ENCODE peak calls at places on chromosomes 4 and X, in seven cellular contexts. F is cardiac fibroblast; A is foreskin fibroblast; Y is CD8-positive, alpha-beta T cell; M is heart right ventricle; C is dorsolateral prefrontal cortex; O is BJ. E is an unnamed sample.

GRCh38 chr4:4302001-4302400 is 11.9 kb downstream of the ZBTB49 start:
- DNase-seq in O (no peak), F (no peak), Y (no peak), M (no peak), A (no peak), C (no peak), E (no peak)

GRCh38 chrX:6149231-6149870 is 79.3 kb downstream of the NLGN4X start:
- DNase-seq in Y (no peak), A (peak; percentile 17), O (no peak), C (no peak), M (no peak), F (no peak), E (no peak)

GRCh38 chr4:67575232-67575888 is 16.8 kb downstream of the STAP1 start:
- DNase-seq in Y (no peak), F (no peak), M (no peak), C (no peak), O (no peak), A (no peak), E (no peak)

GRCh38 chr4:80073362-80074008 is 456 bp upstream of the ANTXR2 start:
- DNase-seq in Y (no peak), F (no peak), A (no peak), C (no peak), O (no peak), M (no peak), E (no peak)

GRCh38 chr4:77248805-77249204 is 91.8 kb downstream of the CCNG2 start:
- DNase-seq in O (no peak), F (no peak), C (no peak), A (no peak), Y (no peak), M (no peak), E (no peak)

GRCh38 chr4:137540356-137540755 is 8.1 kb upstream of the PCDH18 start:
- DNase-seq in M (no peak), Y (no peak), O (no peak), A (no peak), F (no peak), C (no peak), E (no peak)

GRCh38 chr4:173919196-173919595 is 364.3 kb downstream of the FBXO8 start:
- DNase-seq in C (no peak), A (no peak), F (no peak), Y (no peak), O (no peak), M (no peak), E (no peak)

GRCh38 chr4:55321707-55322264 is 24.3 kb upstream of the SRD5A3 start:
- DNase-seq in F (peak; percentile 91), M (no peak), C (peak; percentile 37), A (peak; percentile 88), Y (no peak), O (no peak), E (no peak)

GRCh38 chrX:34918856-34919255 is 23.7 kb upstream of the FAM47B start:
- DNase-seq in F (peak; percentile 67), O (no peak), M (no peak), C (no peak), A (peak; percentile 58), Y (no peak), E (no peak)

GRCh38 chr4:139584019-139584418 is 28.0 kb upstream of the SETD7 start:
- DNase-seq in C (no peak), Y (no peak), F (no peak), O (no peak), M (no peak), A (peak; percentile 27), E (no peak)

GRCh38 chr4:8331567-8331955 is 62.0 kb downstream of the HTRA3 start:
- DNase-seq in Y (no peak), O (no peak), F (no peak), M (no peak), C (no peak), A (no peak), E (no peak)

GRCh38 chrX:139026406-139027200 is 315.1 kb upstream of the FGF13 start:
- DNase-seq in A (no peak), O (no peak), M (no peak), Y (no peak), C (no peak), F (no peak), E (no peak)

GRCh38 chr4:81426770-81427604 is 44.7 kb downstream of the RASGEF1B start:
- DNase-seq in M (no peak), C (no peak), F (peak; percentile 7), Y (no peak), O (no peak), A (no peak), E (no peak)

GRCh38 chr4:67624939-67625338 is 66.4 kb downstream of the STAP1 start:
- DNase-seq in Y (no peak), A (no peak), F (no peak), M (no peak), C (no peak), O (no peak), E (no peak)

GRCh38 chrX:139844163-139844562 is 88.7 kb downstream of the ATP11C start:
- DNase-seq in M (no peak), F (no peak), A (no peak), C (no peak), O (no peak), Y (no peak), E (no peak)

GRCh38 chrX:149531599-149531998 is 9.2 kb upstream of the EOLA1 start:
- DNase-seq in Y (no peak), A (no peak), O (no peak), C (no peak), M (no peak), F (no peak), E (no peak)

GRCh38 chr4:73221734-73222133 is 36.9 kb downstream of the ANKRD17 start:
- DNase-seq in M (no peak), O (no peak), Y (no peak), F (no peak), C (no peak), A (no peak), E (no peak)

GRCh38 chrX:118603981-118604380 is 108.4 kb downstream of the DOCK11 start:
- DNase-seq in M (no peak), Y (peak; percentile 11), C (peak; percentile 20), F (peak; percentile 67), A (peak; percentile 64), O (no peak), E (no peak)

GRCh38 chr4:139783761-139784484 is 118.3 kb downstream of the MGST2 start:
- DNase-seq in A (no peak), F (no peak), C (no peak), M (no peak), O (no peak), Y (no peak), E (no peak)

GRCh38 chr4:122224348-122224747 is 72.2 kb downstream of the BLTP1 start:
- DNase-seq in M (no peak), O (no peak), C (no peak), A (peak; percentile 34), Y (no peak), F (peak; percentile 12), E (no peak)
- TF ChIP-seq CTCF in M (peak; percentile 29), O (peak; percentile 27), C (peak; percentile 17), A (peak; percentile 14), Y (no peak), F (peak; percentile 35), E (no peak)

DNA sequence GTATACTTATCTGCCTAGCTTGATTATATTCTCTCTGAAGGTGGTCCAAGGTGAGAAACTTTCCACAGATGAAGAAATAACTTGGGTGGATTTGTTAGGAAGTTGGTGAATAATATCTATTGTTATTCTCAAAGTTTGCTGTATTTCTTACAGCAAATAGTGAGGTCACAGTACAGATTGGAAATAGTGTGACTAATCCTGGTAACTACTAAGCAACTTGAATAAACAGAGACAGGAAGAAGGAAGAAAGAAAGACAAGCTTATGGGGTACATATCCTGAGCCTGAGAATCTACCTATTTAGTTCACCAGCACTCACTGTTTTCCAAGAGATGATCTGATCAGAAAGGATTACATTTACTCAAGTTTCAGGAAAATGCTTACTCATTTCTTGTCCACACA is 1416.1 kb downstream of the RPA4 start:
- DNase-seq in C (no peak), Y (no peak), A (no peak), F (no peak), M (no peak), O (no peak), E (no peak)
- H3K4me3 ChIP-seq in C (no peak overlapping the region), Y (no peak overlapping the region), A (no peak overlapping the region), F (no peak overlapping the region), M (no peak overlapping the region), O (no peak overlapping the region), E (no peak overlapping the region)

GRCh38 chr4:20420916-20421315 is 169.2 kb downstream of the SLIT2 start:
- DNase-seq in C (no peak), O (no peak), A (no peak), M (no peak), Y (no peak), F (no peak), E (no peak)

GRCh38 chr4:20418865-20419451 is 167.3 kb downstream of the SLIT2 start:
- DNase-seq in M (no peak), C (no peak), A (peak; percentile 82), F (peak; percentile 84), Y (no peak), O (peak; percentile 20), E (peak; percentile 41)

GRCh38 chr4:20421586-20421985 is 169.9 kb downstream of the SLIT2 start:
- DNase-seq in A (peak; percentile 42), O (no peak), F (no peak), C (no peak), M (no peak), Y (no peak), E (peak; percentile 26)

GRCh38 chr4:20423420-20423819 is 171.7 kb downstream of the SLIT2 start:
- DNase-seq in M (no peak), Y (no peak), F (no peak), A (no peak), C (no peak), O (no peak), E (no peak)

DNA sequence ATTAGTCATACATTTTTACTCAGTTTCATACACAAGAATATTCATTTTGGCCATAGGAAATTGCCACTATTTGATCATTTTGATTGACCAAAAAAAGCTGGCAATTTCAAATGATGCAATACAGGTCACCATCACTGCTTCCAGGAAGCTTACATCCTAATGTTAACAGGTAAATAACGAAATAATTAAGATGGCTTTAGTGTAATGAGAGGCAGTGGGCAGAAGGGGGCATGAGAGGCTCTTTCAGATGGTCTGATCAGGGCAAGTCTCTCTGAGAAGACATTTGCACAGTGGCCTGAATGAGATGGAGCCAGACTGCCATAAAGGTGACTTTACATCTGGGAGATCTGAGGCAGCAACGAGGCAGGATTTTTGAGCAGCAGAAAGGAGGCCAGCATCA is 170.7 kb downstream of the SLIT2 start:
- DNase-seq in O (no peak), F (peak; percentile 73), M (no peak), C (no peak), Y (no peak), A (peak; percentile 63), E (no peak)
- TF ChIP-seq CTCF in O (peak; percentile 52), F (peak; percentile 64), M (peak; percentile 42), C (peak; percentile 62), Y (no peak), A (no peak), E (peak; percentile 54)

DNA sequence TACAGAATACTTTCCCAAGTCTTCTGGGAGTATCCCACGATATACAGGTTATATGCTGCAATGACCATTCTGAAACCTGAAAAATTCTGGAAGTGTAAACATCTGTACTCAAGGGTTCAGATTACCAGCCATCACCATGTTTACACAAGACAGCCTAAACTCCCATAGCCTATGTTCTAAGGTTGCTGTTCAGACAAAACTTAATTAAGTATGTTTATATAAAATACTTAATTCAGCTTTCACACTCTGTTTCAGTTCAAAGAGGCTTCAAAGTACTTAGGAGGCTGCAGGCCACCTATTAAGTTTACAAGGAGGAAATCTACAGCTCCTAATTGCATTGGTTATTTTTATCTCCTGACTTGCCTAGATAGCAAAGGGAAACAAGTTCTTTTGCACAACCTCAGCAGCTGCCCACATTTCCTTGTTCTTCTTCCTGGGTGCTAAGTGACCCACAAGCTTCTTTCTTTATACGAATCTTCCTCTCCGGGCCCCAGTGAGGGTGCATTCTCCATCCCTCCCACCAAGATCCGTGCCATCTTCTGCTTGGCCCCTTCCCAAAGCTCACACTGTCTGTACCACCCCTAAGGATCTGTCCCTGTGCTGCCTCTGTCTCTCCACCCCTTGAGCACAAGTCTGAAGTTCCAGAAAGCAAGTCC is 2.0 kb downstream of the GAK start:
- DNase-seq in C (no peak), M (no peak), O (no peak), A (peak; percentile 31), Y (no peak), F (no peak), E (no peak)
- H3K4me3 ChIP-seq in C (peak overlapping the region; percentile 91), M (no peak overlapping the region), O (no peak overlapping the region), A (peak overlapping the region; percentile 21), Y (peak overlapping the region; percentile 96), F (no peak overlapping the region), E (peak overlapping the region; percentile 21)

E was measured in AG04449.